ENCODE peak calls at places on chromosomes 5 and 9, in nine cellular contexts. Q is tibial nerve, N is GM20000, I is astrocyte of the spinal cord, A is left ventricle myocardium inferior, V is left lung, S is MCF 10A, U is type B pancreatic cell, M is endothelial cell. Z is an unnamed sample.

GRCh38 chr5:10354048-10354872 is 765 bp downstream of the MARCHF6 start:
- DNase-seq in S (peak), V (no peak), I (peak), U (no peak), N (peak), M (peak), Q (peak), A (peak), Z (no peak)

GRCh38 chr5:112846556-112846955 is 14.5 kb upstream of the SRP19 start:
- DNase-seq in S (no peak), A (no peak), U (no peak), N (no peak), I (no peak), Q (no peak), V (no peak), M (no peak), Z (no peak)

GRCh38 chr9:111356567-111357244 is 26.7 kb upstream of the OR2K2 start:
- DNase-seq in N (no peak), V (peak), I (peak), U (no peak), Q (no peak), A (no peak), M (no peak), S (peak), Z (peak)

GRCh38 chr5:150703767-150704166 is 2.9 kb upstream of the RBM22 start:
- DNase-seq in I (no peak), S (peak), U (no peak), M (no peak), V (no peak), N (no peak), Q (no peak), A (no peak), Z (no peak)

GRCh38 chr9:88400021-88400420 is 11.8 kb downstream of the SPIN1 start:
- DNase-seq in V (no peak), S (no peak), U (no peak), A (no peak), Q (no peak), M (no peak), N (no peak), I (peak), Z (no peak)

GRCh38 chr5:54515634-54516033 is 1.9 kb upstream of the SNX18 start:
- DNase-seq in V (no peak), Q (no peak), M (no peak), U (no peak), S (no peak), N (no peak), I (no peak), A (no peak), Z (no peak)

GRCh38 chr5:159263569-159263905 is 447 bp downstream of the UBLCP1 start:
- DNase-seq in S (no peak), Q (no peak), A (no peak), V (no peak), M (no peak), N (no peak), I (no peak), U (no peak), Z (no peak)

GRCh38 chr5:111070272-111071134 is 1.0 kb upstream of the TSLP start:
- DNase-seq in Q (no peak), A (peak), V (peak), N (no peak), M (peak), U (no peak), S (no peak), I (peak), Z (no peak)

GRCh38 chr9:10876333-10876732 is 263.5 kb upstream of the PTPRD start:
- DNase-seq in U (no peak), S (peak), A (no peak), N (no peak), V (no peak), Q (no peak), M (no peak), I (peak), Z (no peak)

GRCh38 chr9:138024131-138024530 is 146.5 kb downstream of the CACNA1B start:
- DNase-seq in V (peak), U (peak), Q (no peak), S (no peak), M (no peak), N (no peak), A (no peak), I (no peak), Z (no peak)

GRCh38 chr9:110114888-110115259 is 93.1 kb downstream of the C9orf152 start:
- DNase-seq in N (no peak), M (peak), S (no peak), A (peak), I (peak), U (no peak), V (no peak), Q (no peak), Z (no peak)

GRCh38 chr9:79644601-79645000 is 72.8 kb downstream of the TLE4 start:
- DNase-seq in I (no peak), A (no peak), Q (no peak), N (no peak), M (no peak), V (no peak), U (no peak), S (no peak), Z (no peak)

GRCh38 chr5:170265527-170265926 is 32.0 kb downstream of the LCP2 start:
- DNase-seq in V (no peak), I (no peak), N (no peak), A (peak), S (no peak), U (no peak), Q (peak), M (no peak), Z (no peak)

GRCh38 chr9:122116040-122116439 is 22.9 kb upstream of the TTLL11 start:
- DNase-seq in A (no peak), I (no peak), V (no peak), U (no peak), S (no peak), M (no peak), N (no peak), Q (no peak), Z (no peak)

GRCh38 chr5:125668904-125669303 is 754.3 kb upstream of the GRAMD2B start:
- DNase-seq in U (no peak), S (peak), M (no peak), N (no peak), V (no peak), A (no peak), I (no peak), Q (no peak), Z (no peak)

GRCh38 chr5:94432499-94432898 is 185.9 kb downstream of the KIAA0825 start:
- DNase-seq in Q (peak), I (peak), M (no peak), U (no peak), V (no peak), N (no peak), A (no peak), S (peak), Z (peak)

GRCh38 chr5:35198096-35198495 is 32.2 kb downstream of the PRLR start:
- DNase-seq in I (peak), N (no peak), U (no peak), V (peak), S (peak), A (peak), M (no peak), Q (no peak), Z (peak)

GRCh38 chr5:179858241-179858585 is 404 bp downstream of the MRNIP start:
- DNase-seq in M (peak), Q (peak), I (no peak), V (peak), S (peak), U (no peak), N (peak), A (no peak), Z (no peak)

GRCh38 chr5:141672856-141673813 is 8.9 kb downstream of the ARAP3 start:
- DNase-seq in N (no peak), M (no peak), A (no peak), U (no peak), V (no peak), I (no peak), Q (no peak), S (no peak), Z (no peak)

GRCh38 chr5:127562252-127562651 is 44.8 kb downstream of the PRRC1 start:
- DNase-seq in N (no peak), V (no peak), I (no peak), S (peak), U (no peak), M (peak), A (no peak), Q (peak), Z (no peak)

GRCh38 chr9:25427898-25428297 is 250.3 kb downstream of the TUSC1 start:
- DNase-seq in N (no peak), Q (no peak), S (no peak), I (no peak), U (no peak), V (no peak), A (no peak), M (no peak), Z (no peak)

GRCh38 chr9:36443581-36443980 is 43.5 kb upstream of the RNF38 start:
- DNase-seq in N (no peak), U (no peak), A (no peak), I (no peak), M (no peak), Q (no peak), V (no peak), S (no peak), Z (no peak)

GRCh38 chr9:98215821-98216220 is 23.4 kb upstream of the CORO2A start:
- DNase-seq in S (no peak), N (no peak), A (no peak), I (no peak), U (no peak), V (peak), M (peak), Q (no peak), Z (no peak)
- TF ChIP-seq CTCF in S (no peak), N (no peak), A (peak), I (peak), U (peak), V (no peak), M (peak), Q (no peak), Z (peak)

DNA sequence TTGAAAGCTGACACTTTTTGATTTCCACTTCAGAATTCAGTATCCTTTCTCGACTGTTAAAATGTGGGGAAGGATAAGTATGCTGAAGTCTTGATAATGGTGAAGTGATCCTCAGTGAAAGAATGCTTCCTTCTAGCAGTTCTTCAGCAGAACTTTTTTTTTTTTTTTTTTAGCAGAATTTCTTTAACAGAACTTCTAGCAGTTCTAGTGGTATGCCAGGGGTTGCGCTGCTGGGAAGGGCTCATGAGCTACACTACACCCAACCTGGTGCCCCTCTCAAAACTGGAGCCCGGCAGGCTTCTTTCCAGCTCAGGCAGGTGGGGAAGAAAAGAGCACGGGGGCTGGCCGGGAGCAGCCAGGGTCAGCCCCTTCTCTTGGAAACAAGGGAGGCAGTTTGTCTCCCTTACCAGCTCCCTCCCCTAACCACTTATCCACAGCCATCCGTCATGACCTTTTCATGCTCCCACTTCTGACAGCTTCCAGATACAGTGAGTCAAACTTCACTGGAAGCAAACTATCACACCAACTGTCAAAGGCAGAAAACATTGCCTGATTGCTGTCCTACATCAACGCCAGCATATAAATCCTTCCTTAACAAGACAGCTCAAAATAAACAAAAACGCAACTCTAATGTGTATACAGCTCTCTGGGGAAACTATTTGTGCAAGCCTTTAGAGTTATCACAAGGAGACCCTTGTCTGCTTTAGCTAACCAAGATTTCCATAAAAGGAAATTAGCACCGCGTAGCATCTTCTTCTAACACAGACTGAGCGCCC is 211.5 kb downstream of the GAPVD1 start:
- DNase-seq in A (peak), S (peak), M (no peak), V (no peak), I (peak), U (no peak), Q (no peak), N (no peak), Z (no peak)
- TF ChIP-seq CTCF in A (no peak), S (no peak), M (no peak), V (no peak), I (peak), U (peak), Q (no peak), N (no peak), Z (peak)

GRCh38 chr9:33856247-33856646 is 39.3 kb downstream of the UBE2R2 start:
- DNase-seq in S (no peak), N (no peak), V (no peak), Q (no peak), M (no peak), U (no peak), A (no peak), I (no peak), Z (no peak)

GRCh38 chr9:33858346-33858869 is 41.4 kb downstream of the UBE2R2 start:
- DNase-seq in N (no peak), U (no peak), S (no peak), I (peak), V (no peak), A (no peak), Q (no peak), M (no peak), Z (no peak)

GRCh38 chr9:33861917-33862453 is 45.0 kb downstream of the UBE2R2 start:
- DNase-seq in I (no peak), A (no peak), N (no peak), S (no peak), Q (no peak), V (no peak), M (no peak), U (no peak), Z (no peak)

DNA sequence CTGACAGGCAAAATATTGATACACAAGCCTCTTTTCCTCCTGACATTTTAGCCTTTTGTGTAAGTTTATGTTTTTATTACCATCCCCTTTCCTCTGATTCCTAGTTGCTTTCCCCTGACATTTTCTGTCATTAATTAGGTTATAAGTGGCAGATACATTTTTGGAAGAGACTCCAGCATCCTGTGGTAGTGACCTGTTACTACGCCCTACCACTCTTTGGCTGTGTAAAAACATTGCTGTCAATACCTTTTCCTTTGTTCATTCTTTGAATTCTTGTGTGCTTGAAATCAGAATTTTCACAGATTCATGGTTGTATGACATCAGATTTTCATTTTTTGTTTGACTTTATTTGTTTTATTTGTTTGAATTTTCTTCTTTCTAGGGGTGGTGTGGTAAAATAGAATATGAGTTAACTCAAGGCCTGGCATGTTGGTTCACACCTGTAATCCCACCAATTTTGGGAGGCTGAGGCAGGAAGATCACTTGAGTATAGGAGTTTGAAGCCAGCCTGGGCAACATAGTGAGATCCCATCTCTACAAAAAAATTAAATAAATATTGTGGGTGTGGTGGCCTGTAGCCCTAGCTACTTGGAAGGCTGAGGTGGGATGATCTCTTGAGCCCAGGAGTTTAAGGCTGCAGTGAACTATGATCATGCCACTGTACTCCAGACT is 43.4 kb downstream of the UBE2R2 start:
- DNase-seq in S (no peak), M (no peak), V (no peak), I (no peak), A (no peak), Q (no peak), N (no peak), U (no peak), Z (no peak)
- TF ChIP-seq CTCF in S (no peak), M (peak), V (no peak), I (peak), A (peak), Q (no peak), N (no peak), U (peak), Z (no peak)

GRCh38 chr5:29561564-29561963 is 1631.9 kb upstream of the CDH6 start:
- DNase-seq in N (no peak), S (no peak), I (no peak), V (no peak), A (no peak), Q (no peak), U (no peak), M (no peak), Z (no peak)
- TF ChIP-seq CTCF in N (no peak), S (no peak), I (no peak), V (no peak), A (no peak), Q (no peak), U (no peak), M (no peak), Z (no peak)

DNA sequence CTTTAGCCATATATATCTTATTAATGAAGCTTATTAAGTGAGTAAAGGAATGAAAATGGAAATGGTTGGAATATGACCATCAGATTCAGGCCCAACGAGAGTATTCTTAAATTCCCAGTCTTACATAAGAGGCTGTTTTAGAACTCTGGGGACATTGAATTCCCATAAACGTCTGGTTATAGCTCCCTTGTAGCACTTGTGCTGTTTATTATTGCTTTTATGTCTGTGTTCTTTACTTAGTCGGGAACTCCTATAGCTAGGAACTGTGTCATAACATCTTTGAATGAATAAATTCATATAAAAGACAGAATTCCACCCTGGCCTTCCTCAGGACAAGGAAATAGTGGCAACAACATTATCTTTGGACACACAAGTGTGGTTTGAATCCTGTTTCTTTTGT is 58.4 kb downstream of the SH3GL2 start:
- DNase-seq in M (no peak), N (no peak), A (no peak), I (no peak), Q (no peak), U (no peak), S (no peak), V (no peak), Z (no peak)
- TF ChIP-seq CTCF in M (no peak), N (no peak), A (no peak), I (no peak), Q (no peak), U (no peak), S (no peak), V (no peak), Z (no peak)

GRCh38 chr9:1869843-1870242 is 145.3 kb upstream of the SMARCA2 start:
- DNase-seq in U (no peak), I (no peak), N (peak), S (peak), M (peak), Q (no peak), V (no peak), A (no peak), Z (no peak)
- TF ChIP-seq CTCF in U (peak), I (peak), N (peak), S (peak), M (peak), Q (no peak), V (peak), A (peak), Z (peak)

GRCh38 chr5:172585114-172585513 is 55.9 kb upstream of the NEURL1B start:
- DNase-seq in U (no peak), S (no peak), M (no peak), Q (no peak), N (no peak), V (no peak), I (no peak), A (no peak), Z (no peak)
- TF ChIP-seq CTCF in U (no peak), S (no peak), M (no peak), Q (no peak), N (no peak), V (no peak), I (no peak), A (no peak), Z (no peak)